ENCODE peak calls at places on chromosome 4, in eight cellular contexts. D is WTC11, C is IMR-90, H is H1, Y is GM12878, M is SK-N-SH, W is K562, L is HepG2. R is an unnamed sample.

GRCh38 chr4:165464813-165465381 is 86.1 kb downstream of the CPE start:
- DNase-seq in D (no peak), C (peak), H (no peak), Y (no peak), M (peak), W (peak), L (peak), R (peak)

GRCh38 chr4:113157086-113157857 is 107.8 kb downstream of the ANK2 start:
- DNase-seq in D (no peak), C (no peak), H (no peak), Y (no peak), M (no peak), W (no peak), L (no peak), R (no peak)

GRCh38 chr4:11720292-11720691 is 291.6 kb upstream of the HS3ST1 start:
- DNase-seq in D (no peak), C (peak), H (no peak), Y (no peak), M (peak), W (peak), L (no peak), R (peak)

GRCh38 chr4:80619070-80619674 is 283.6 kb downstream of the CFAP299 start:
- DNase-seq in D (no peak), C (no peak), H (no peak), Y (no peak), M (no peak), W (no peak), L (peak), R (peak)

GRCh38 chr4:170025523-170026252 is 507 bp downstream of the MFAP3L start:
- DNase-seq in D (peak), C (no peak), H (no peak), Y (no peak), M (peak), W (no peak), L (no peak), R (peak)

GRCh38 chr4:92268642-92269041 is 35.1 kb upstream of the GRID2 start:
- DNase-seq in D (no peak), C (no peak), H (no peak), Y (no peak), M (no peak), W (no peak), L (no peak), R (no peak)

GRCh38 chr4:88605744-88606143 is 13.5 kb downstream of the HERC3 start:
- DNase-seq in D (no peak), C (no peak), H (no peak), Y (no peak), M (no peak), W (no peak), L (no peak), R (no peak)

GRCh38 chr4:169286562-169287301 is 16.0 kb upstream of the SH3RF1 start:
- DNase-seq in D (peak), C (peak), H (no peak), Y (no peak), M (no peak), W (peak), L (no peak), R (no peak)

GRCh38 chr4:154614306-154614705 is 1.9 kb upstream of the FGG start:
- DNase-seq in D (no peak), C (no peak), H (no peak), Y (no peak), M (no peak), W (no peak), L (no peak), R (no peak)

GRCh38 chr4:37735578-37735977 is 49.4 kb upstream of the RELL1 start:
- DNase-seq in D (no peak), C (no peak), H (no peak), Y (no peak), M (no peak), W (no peak), L (no peak), R (no peak)

GRCh38 chr4:116303736-116304188 is 781.6 kb downstream of the TRAM1L1 start:
- DNase-seq in D (no peak), C (no peak), H (no peak), Y (no peak), M (no peak), W (no peak), L (no peak), R (no peak)

GRCh38 chr4:185716008-185716976 is 95.7 kb downstream of the SORBS2 start:
- DNase-seq in D (no peak), C (no peak), H (no peak), Y (no peak), M (peak), W (no peak), L (no peak), R (no peak)

GRCh38 chr4:154722262-154722661 is 21.5 kb upstream of the LRAT start:
- DNase-seq in D (no peak), C (no peak), H (no peak), Y (no peak), M (no peak), W (no peak), L (no peak), R (no peak)

GRCh38 chr4:128517739-128518510 is 230.3 kb upstream of the PGRMC2 start:
- DNase-seq in D (no peak), C (peak), H (no peak), Y (peak), M (peak), W (peak), L (peak), R (peak)

GRCh38 chr4:180057198-180057821 is 2185.9 kb upstream of the TENM3 start:
- DNase-seq in D (peak), C (no peak), H (no peak), Y (no peak), M (peak), W (no peak), L (no peak), R (peak)

GRCh38 chr4:133574248-133574647 is 425.2 kb downstream of the PCDH10 start:
- DNase-seq in D (no peak), C (no peak), H (no peak), Y (no peak), M (no peak), W (no peak), L (no peak), R (no peak)

GRCh38 chr4:118967393-118967792 is 78.7 kb downstream of the SYNPO2 start:
- DNase-seq in D (no peak), C (peak), H (no peak), Y (no peak), M (no peak), W (no peak), L (no peak), R (no peak)
- TF ChIP-seq USF2 in D (no peak), C (no peak), H (no peak), Y (no peak), M (no peak), W (no peak), L (no peak), R (no peak)

DNA sequence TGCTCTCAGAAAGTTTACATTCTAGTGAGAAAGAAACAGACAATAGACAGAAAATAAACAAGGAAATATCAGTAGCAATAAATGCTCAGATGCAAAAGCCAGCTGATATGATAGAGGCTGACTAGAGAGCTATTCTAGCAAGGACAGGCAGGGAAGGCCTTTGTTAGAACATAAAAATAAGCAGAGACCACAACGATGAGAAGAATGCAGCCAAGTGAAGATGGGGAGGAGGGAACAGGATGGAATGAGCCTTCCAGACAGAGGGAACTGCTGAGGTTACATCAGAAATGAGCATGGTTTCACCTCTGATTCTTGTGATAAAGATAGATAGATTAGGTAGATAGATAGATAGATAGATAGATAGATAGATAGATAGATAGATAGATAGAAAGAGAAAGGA is 7.6 kb upstream of the SOWAHB start:
- DNase-seq in D (no peak), C (peak), H (no peak), Y (no peak), M (no peak), W (no peak), L (no peak), R (no peak)
- TF ChIP-seq USF2 in D (no peak), C (no peak), H (no peak), Y (no peak), M (no peak), W (no peak), L (no peak), R (no peak)

DNA sequence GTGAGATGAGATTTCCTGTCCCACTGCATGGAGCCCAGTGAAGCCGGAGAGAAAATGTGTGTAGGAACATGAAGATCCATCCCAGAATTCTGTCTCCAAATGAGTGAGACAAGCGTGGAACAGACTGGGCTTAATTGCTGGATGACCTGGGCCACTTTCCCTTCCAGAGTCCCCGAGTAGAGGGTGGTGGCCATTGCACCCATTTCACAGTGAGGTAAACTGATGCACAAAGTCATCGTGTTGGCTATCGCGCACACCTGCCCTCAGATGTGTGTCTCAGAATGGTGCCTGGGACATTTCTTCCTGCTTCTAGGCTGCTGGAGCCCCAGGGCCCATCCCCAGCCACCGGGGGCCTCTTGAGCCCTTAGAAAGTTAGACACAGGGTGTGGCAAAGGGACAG is 43.0 kb upstream of the PSAPL1 start:
- DNase-seq in D (no peak), C (no peak), H (no peak), Y (no peak), M (no peak), W (no peak), L (no peak), R (no peak)
- TF ChIP-seq USF2 in D (no peak), C (no peak), H (no peak), Y (no peak), M (no peak), W (no peak), L (no peak), R (no peak)

DNA sequence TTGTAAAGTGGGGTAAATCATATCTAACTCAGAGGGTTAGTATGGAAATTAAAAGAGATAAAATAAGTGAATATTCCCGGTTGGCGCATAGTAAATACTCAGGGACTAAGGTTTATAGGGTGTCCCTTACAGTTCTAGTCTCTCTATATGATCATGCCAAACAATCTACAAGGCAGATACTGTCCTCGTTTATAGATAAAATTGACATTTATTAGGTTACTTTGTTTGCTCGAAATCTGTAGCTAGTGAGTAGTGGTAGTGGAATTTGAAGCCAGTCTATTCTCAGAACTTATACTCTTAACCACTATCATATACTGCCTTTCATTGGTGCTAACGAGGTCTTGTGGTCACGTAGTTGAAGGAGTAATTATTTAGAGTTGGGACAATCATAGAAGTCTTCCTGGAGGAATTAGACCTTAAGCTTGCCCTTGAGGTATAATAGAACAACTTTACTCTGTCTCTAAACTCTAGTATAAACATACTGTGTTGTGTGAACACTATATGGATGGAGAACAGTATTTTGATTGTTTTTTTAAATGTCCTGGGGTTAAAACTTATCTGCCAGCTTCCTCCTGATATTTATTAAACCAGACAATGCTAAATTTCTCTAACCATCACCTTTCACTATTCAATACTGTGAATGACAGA is 324.0 kb downstream of the STIM2 start:
- DNase-seq in D (no peak), C (no peak), H (no peak), Y (no peak), M (no peak), W (no peak), L (no peak), R (no peak)
- TF ChIP-seq USF2 in D (no peak), C (no peak), H (no peak), Y (no peak), M (no peak), W (no peak), L (no peak), R (no peak)

DNA sequence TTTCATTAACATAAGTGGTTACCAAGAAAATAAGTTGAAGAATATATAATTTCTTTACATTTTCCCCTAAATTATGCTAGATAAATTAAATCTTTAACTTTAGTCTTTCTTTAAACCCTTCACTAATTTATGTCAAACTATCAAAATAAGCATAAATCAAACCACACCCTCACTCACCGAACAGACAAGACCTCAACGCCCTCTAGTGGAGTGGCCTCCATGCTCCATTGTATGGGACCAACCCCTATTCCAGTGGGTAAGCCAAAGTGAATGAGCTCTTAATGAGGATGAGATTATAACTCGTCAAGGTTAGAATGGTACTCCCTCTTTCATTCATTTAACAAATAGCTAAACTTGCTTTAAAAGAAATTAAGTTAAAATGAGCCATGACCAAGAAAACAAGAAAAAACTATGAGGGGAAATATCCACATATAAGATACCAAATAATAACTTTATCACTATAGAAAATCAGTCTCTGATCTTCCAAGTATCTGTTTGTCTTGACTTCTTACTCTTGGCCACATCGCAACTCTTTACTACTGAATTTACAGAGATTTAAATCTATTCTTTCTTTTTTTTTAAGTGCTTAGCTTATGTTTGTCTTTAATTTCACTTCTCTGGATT is 15.6 kb upstream of the BBS12 start:
- DNase-seq in D (peak), C (peak), H (no peak), Y (no peak), M (peak), W (peak), L (peak), R (peak)
- TF ChIP-seq USF2 in D (no peak), C (no peak), H (no peak), Y (no peak), M (no peak), W (no peak), L (no peak), R (no peak)

GRCh38 chr4:183366436-183366835 is 44.2 kb upstream of the CLDN24 start:
- DNase-seq in D (no peak), C (no peak), H (no peak), Y (no peak), M (no peak), W (no peak), L (no peak), R (no peak)

GRCh38 chr4:183360161-183360919 is 38.1 kb upstream of the CLDN24 start:
- DNase-seq in D (no peak), C (peak), H (no peak), Y (no peak), M (no peak), W (no peak), L (no peak), R (no peak)

GRCh38 chr4:183364025-183364424 is 41.8 kb upstream of the CLDN24 start:
- DNase-seq in D (peak), C (no peak), H (no peak), Y (no peak), M (no peak), W (no peak), L (no peak), R (no peak)

GRCh38 chr4:183362036-183362435 is 39.8 kb upstream of the CLDN24 start:
- DNase-seq in D (no peak), C (no peak), H (no peak), Y (no peak), M (no peak), W (no peak), L (no peak), R (no peak)

GRCh38 chr4:183362916-183363542 is 40.8 kb upstream of the CLDN24 start:
- DNase-seq in D (peak), C (peak), H (no peak), Y (no peak), M (no peak), W (no peak), L (peak), R (no peak)
- TF ChIP-seq USF2 in D (no peak), C (no peak), H (no peak), Y (no peak), M (no peak), W (no peak), L (no peak), R (no peak)

DNA sequence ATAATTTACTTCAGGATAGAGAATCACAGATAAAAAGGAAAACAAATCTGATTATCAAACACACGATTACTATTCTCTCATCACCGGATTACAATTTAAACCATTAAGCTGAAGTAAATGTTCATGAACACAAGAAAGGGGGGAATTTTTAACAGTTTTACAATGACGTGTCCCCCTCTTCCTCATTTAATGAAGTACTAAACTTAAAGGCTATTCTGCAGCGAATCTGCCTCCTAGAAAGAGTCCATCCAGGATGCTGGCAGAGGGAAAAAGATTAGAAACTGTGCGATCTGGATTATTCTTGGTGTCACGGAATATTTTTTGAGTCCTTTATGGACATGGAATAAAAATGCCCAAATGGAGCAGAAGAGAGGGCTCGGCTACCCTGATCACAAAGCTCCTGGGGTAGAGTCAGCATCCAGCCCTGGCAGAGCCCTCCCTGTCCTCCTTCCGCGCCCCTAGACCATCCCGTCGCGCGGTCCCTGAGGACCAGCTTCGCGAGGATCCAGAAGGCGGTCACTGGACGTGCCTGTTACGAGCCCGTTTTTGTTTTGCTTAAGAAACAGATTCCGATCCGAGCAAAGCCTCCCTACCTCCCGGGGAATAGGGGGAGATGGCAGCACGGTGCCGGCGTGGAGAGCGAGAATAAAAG is 1.2 kb downstream of the ELF2 start:
- DNase-seq in D (no peak), C (peak), H (no peak), Y (no peak), M (peak), W (no peak), L (no peak), R (no peak)
- TF ChIP-seq USF2 in D (no peak), C (no peak), H (no peak), Y (no peak), M (no peak), W (no peak), L (no peak), R (no peak)